ENCODE peak calls at places on chromosome 21, in four cellular contexts. F, C, A and L are unnamed samples.
A peak's percentile ranks its signal among the peaks of the same experiment; 100 is the strongest.

GRCh38 chr21:26449161-26449560 is 123.9 kb downstream of the CYYR1 start:
- DNase-seq in F (no peak), C (no peak), A (no peak), L (no peak)

GRCh38 chr21:19908386-19908785 is 1089.8 kb upstream of the NCAM2 start:
- DNase-seq in F (no peak), C (no peak), A (no peak), L (no peak)

GRCh38 chr21:33514234-33514633 is 22.7 kb upstream of the DNAJC28 start:
- DNase-seq in F (no peak), C (no peak), A (no peak), L (no peak)

GRCh38 chr21:33325222-33326067 is 675 bp downstream of the IFNAR1 start:
- DNase-seq in F (peak; percentile 71), C (peak; percentile 76), A (peak; percentile 83), L (peak; percentile 81)

GRCh38 chr21:26843912-26844257 is 1.3 kb downstream of the ADAMTS1 start:
- DNase-seq in F (no peak), C (peak; percentile 40), A (peak; percentile 10), L (peak; percentile 56)

GRCh38 chr21:39911792-39912191 is 44.6 kb downstream of the PCP4 start:
- DNase-seq in F (no peak), C (no peak), A (no peak), L (no peak)

GRCh38 chr21:16821588-16821987 is 691.3 kb upstream of the CXADR start:
- DNase-seq in F (no peak), C (no peak), A (no peak), L (no peak)

GRCh38 chr21:16307256-16307655 is 577.5 kb downstream of the USP25 start:
- DNase-seq in F (no peak), C (no peak), A (no peak), L (no peak)

GRCh38 chr21:15455819-15456462 is 273.8 kb upstream of the USP25 start:
- DNase-seq in F (no peak), C (no peak), A (no peak), L (no peak)

GRCh38 chr21:14584357-14585095 is 38.4 kb upstream of the SAMSN1 start:
- DNase-seq in F (no peak), C (no peak), A (no peak), L (no peak)

GRCh38 chr21:16072692-16073091 is 342.9 kb downstream of the USP25 start:
- DNase-seq in F (no peak), C (no peak), A (no peak), L (no peak)

GRCh38 chr21:33377221-33377620 is 26.0 kb upstream of the IFNGR2 start:
- DNase-seq in F (no peak), C (no peak), A (no peak), L (no peak)

GRCh38 chr21:22352088-22352487 is 1353.9 kb downstream of the NCAM2 start:
- DNase-seq in F (no peak), C (no peak), A (no peak), L (no peak)

GRCh38 chr21:16488042-16488441 is 758.3 kb downstream of the USP25 start:
- DNase-seq in F (no peak), C (no peak), A (no peak), L (no peak)

GRCh38 chr21:33111577-33111976 is 41.6 kb downstream of the OLIG1 start:
- DNase-seq in F (no peak), C (no peak), A (no peak), L (no peak)

GRCh38 chr21:33558777-33559421 is 16.1 kb downstream of the SON start:
- DNase-seq in F (no peak), C (no peak), A (no peak), L (no peak)

GRCh38 chr21:26280715-26281310 is 110.2 kb upstream of the APP start:
- DNase-seq in F (no peak), C (no peak), A (no peak), L (no peak)

GRCh38 chr21:28196981-28197380 is 795.7 kb downstream of the LTN1 start:
- DNase-seq in F (no peak), C (no peak), A (no peak), L (no peak)

GRCh38 chr21:35026617-35027557 is 22.2 kb downstream of the RUNX1 start:
- DNase-seq in F (peak; percentile 67), C (no peak), A (peak; percentile 42), L (no peak)

GRCh38 chr21:23579573-23579972 is 2027.7 kb downstream of the MRPL39 start:
- DNase-seq in F (no peak), C (no peak), A (no peak), L (no peak)

GRCh38 chr21:34950980-34951379 is 98.1 kb downstream of the RUNX1 start:
- DNase-seq in F (no peak), C (no peak), A (no peak), L (no peak)

GRCh38 chr21:16029065-16029464 is 299.3 kb downstream of the USP25 start:
- DNase-seq in F (no peak), C (no peak), A (no peak), L (no peak)

GRCh38 chr21:34029724-34030528 is 43.5 kb upstream of the MRPS6 start:
- DNase-seq in F (peak; percentile 40), C (peak; percentile 57), A (peak; percentile 46), L (no peak)

GRCh38 chr21:33840771-33841170 is 74.8 kb downstream of the ATP5PO start:
- DNase-seq in F (no peak), C (no peak), A (no peak), L (no peak)

GRCh38 chr21:14737922-14738321 is 191.8 kb upstream of the SAMSN1 start:
- DNase-seq in F (peak; percentile 53), C (peak; percentile 30), A (peak; percentile 34), L (no peak)

GRCh38 chr21:34822209-34822608 is 153.4 kb downstream of the CLIC6 start:
- DNase-seq in F (no peak), C (no peak), A (no peak), L (no peak)

GRCh38 chr21:29145837-29146453 is 15.5 kb downstream of the MAP3K7CL start:
- DNase-seq in F (no peak), C (no peak), A (no peak), L (no peak)

GRCh38 chr21:29938968-29939858 is 583 bp downstream of the GRIK1 start:
- DNase-seq in F (no peak), C (no peak), A (no peak), L (no peak)

GRCh38 chr21:27269646-27270045 is 302.8 kb upstream of the ADAMTS5 start:
- DNase-seq in F (no peak), C (no peak), A (no peak), L (peak; percentile 27)

DNA sequence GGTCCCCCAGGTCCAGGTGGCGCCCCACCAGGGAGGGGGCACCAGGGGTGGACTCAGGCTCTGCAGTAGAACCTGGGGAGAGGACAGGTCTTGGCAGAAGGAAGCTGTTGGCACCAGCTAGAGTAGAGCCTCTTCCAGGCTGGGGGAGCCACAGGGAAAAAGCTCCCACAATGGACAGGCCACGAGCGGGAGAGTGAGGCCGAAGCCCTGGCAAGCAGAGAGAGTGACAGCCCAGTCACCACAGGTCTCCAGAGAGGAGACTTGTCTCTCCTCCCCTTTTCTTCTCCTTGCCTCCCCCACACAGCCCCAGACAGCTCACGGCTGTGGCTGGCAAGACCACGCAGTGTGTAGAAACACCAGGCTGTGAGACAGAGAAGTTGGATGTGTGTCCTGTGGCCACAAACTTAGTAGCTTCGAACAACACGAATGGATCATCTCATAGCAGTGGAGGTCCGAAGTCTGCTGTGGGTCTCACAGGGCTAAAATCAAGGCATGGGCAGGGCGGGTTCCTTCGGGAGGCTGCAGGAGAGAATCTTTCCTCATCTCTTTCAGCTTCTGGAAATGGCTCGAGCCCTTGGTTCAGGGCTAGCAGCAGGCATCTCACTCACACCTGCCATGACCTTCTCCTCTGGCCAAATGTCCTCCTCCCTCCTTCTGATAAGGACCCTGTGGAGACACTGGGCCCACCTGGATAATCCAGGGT is 3.3 kb downstream of the KRTAP12-4 start:
- DNase-seq in F (no peak), C (no peak), A (no peak), L (no peak)
- H3K4me3 ChIP-seq in F (no peak overlapping the region), C (no peak overlapping the region), A (no peak overlapping the region), L (no peak overlapping the region)

GRCh38 chr21:44868707-44869106 is 4.8 kb downstream of the PTTG1IP start:
- DNase-seq in F (no peak), C (no peak), A (no peak), L (no peak)

GRCh38 chr21:44867464-44867863 is 6.0 kb downstream of the PTTG1IP start:
- DNase-seq in F (no peak), C (no peak), A (no peak), L (no peak)

GRCh38 chr21:44865561-44866280 is 7.8 kb downstream of the PTTG1IP start:
- DNase-seq in F (no peak), C (no peak), A (no peak), L (no peak)

GRCh38 chr21:44867999-44868700 is 5.3 kb downstream of the PTTG1IP start:
- DNase-seq in F (no peak), C (no peak), A (no peak), L (no peak)

DNA sequence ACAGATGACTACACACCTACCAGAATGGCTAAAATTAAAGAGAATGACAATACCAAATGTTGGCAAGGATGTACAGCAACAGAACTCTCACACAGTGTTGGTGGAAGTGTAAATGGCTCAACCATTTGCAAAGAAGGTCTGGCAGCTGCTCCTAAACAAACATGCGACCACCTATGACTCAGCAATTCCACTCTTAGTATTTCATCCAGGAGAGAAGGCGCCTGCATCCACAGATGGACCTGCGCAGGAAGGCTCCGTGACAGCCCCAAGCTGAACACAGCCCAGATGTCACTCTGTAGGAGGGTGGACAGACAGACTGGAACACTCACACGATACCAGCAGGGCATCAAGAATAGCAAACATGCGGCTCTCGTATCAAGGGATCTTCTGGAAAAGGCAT is 6.7 kb downstream of the PTTG1IP start:
- DNase-seq in F (no peak), C (no peak), A (no peak), L (peak; percentile 68)
- H3K4me1 ChIP-seq in F (peaks cover 42% of the 10 kb centered on the region), C (peaks cover 8% of the 10 kb centered on the region), A (peaks cover 73% of the 10 kb centered on the region), L (peaks cover 57% of the 10 kb centered on the region)

GRCh38 chr21:41765393-41765950 is 1.4 kb downstream of the RIPK4 start:
- DNase-seq in F (no peak), C (no peak), A (no peak), L (no peak)
- H3K4me3 ChIP-seq in F (peak overlapping the region; percentile 63), C (no peak overlapping the region), A (no peak overlapping the region), L (no peak overlapping the region)

GRCh38 chr21:31729622-31730343 is 2.1 kb downstream of the SCAF4 start:
- DNase-seq in F (no peak), C (no peak), A (no peak), L (no peak)
- H3K4me1 ChIP-seq in F (peaks cover 11% of the 10 kb centered on the region), C (peaks cover 25% of the 10 kb centered on the region), A (peaks cover 63% of the 10 kb centered on the region), L (peaks cover 26% of the 10 kb centered on the region)

GRCh38 chr21:46065215-46065992 is 32.5 kb upstream of the COL6A2 start:
- DNase-seq in F (peak; percentile 29), C (no peak), A (peak; percentile 83), L (peak; percentile 62)

GRCh38 chr21:46065993-46066842 is 31.7 kb upstream of the COL6A2 start:
- DNase-seq in F (peak; percentile 19), C (no peak), A (no peak), L (no peak)

GRCh38 chr21:46063227-46063626 is 34.7 kb upstream of the COL6A2 start:
- DNase-seq in F (no peak), C (no peak), A (no peak), L (no peak)

GRCh38 chr21:46063734-46064680 is 33.9 kb upstream of the COL6A2 start:
- DNase-seq in F (peak; percentile 16), C (no peak), A (no peak), L (no peak)

GRCh38 chr21:46064870-46065214 is 33.1 kb upstream of the COL6A2 start:
- DNase-seq in F (peak; percentile 26), C (no peak), A (no peak), L (no peak)
- H3K4me3 ChIP-seq in F (no peak overlapping the region), C (no peak overlapping the region), A (no peak overlapping the region), L (no peak overlapping the region)